ENCODE peak calls at places on chromosomes 1 and 21, in ten cellular contexts. R, E, W, K, O, Z, I, G, B and V are unnamed samples.

GRCh38 chr1:34164510-34165381 is at the start of gene CSMD2:
- DNase-seq in O (no peak), I (no peak), B (peak; percentile 90), W (no peak), E (no peak), G (no peak), K (no peak), R (no peak), Z (no peak), V (no peak)

GRCh38 chr1:210855440-210855839 is 278.5 kb downstream of the KCNH1 start:
- DNase-seq in B (no peak), R (no peak), G (no peak), I (no peak), Z (no peak), E (no peak), W (no peak), O (no peak), K (no peak), V (no peak)

GRCh38 chr1:68116643-68117235 is 66.3 kb upstream of the DIRAS3 start:
- DNase-seq in G (peak; percentile 12), Z (no peak), R (no peak), E (peak; percentile 28), W (peak; percentile 33), K (peak; percentile 36), B (no peak), O (peak; percentile 57), I (peak; percentile 71), V (no peak)

GRCh38 chr1:53485478-53486394 is 26.5 kb downstream of the DMRTB1 start:
- DNase-seq in G (peak; percentile 78), W (peak; percentile 35), B (peak; percentile 93), E (peak; percentile 46), O (peak; percentile 64), R (peak; percentile 81), Z (peak; percentile 18), I (peak; percentile 80), K (peak; percentile 34), V (peak; percentile 24)

GRCh38 chr1:145736191-145736590 is 16.9 kb downstream of the CD160 start:
- DNase-seq in R (no peak), W (no peak), O (no peak), I (no peak), G (no peak), E (no peak), K (no peak), Z (no peak), B (no peak), V (no peak)

GRCh38 chr1:226181996-226182714 is 4.4 kb downstream of the ACBD3 start:
- DNase-seq in B (peak; percentile 81), O (peak; percentile 62), K (no peak), Z (no peak), G (no peak), I (peak; percentile 78), W (no peak), R (no peak), E (peak; percentile 94), V (no peak)

GRCh38 chr1:86753700-86754099 is 49.3 kb downstream of the SH3GLB1 start:
- DNase-seq in I (peak; percentile 61), E (no peak), B (no peak), Z (no peak), O (peak; percentile 65), K (no peak), W (no peak), G (no peak), R (no peak), V (no peak)

GRCh38 chr1:60068393-60069045 is 5.1 kb downstream of the C1orf87 start:
- DNase-seq in I (no peak), K (no peak), G (no peak), W (no peak), B (no peak), E (no peak), O (no peak), R (no peak), Z (no peak), V (no peak)

GRCh38 chr1:167524651-167525050 is 6.3 kb upstream of the CD247 start:
- DNase-seq in B (no peak), G (no peak), O (no peak), E (no peak), W (no peak), I (no peak), R (no peak), Z (no peak), K (no peak), V (no peak)

GRCh38 chr21:33025471-33026298 is at the start of gene OLIG2:
- DNase-seq in W (no peak), I (no peak), E (no peak), G (no peak), Z (no peak), R (no peak), O (no peak), K (no peak), B (no peak), V (no peak)

GRCh38 chr1:54857066-54857660 is 29.8 kb downstream of the DHCR24 start:
- DNase-seq in R (no peak), K (no peak), G (no peak), I (no peak), O (no peak), B (no peak), Z (no peak), W (no peak), E (no peak), V (no peak)

GRCh38 chr1:248791010-248791409 is 34.7 kb downstream of the SH3BP5L start:
- DNase-seq in G (no peak), E (no peak), B (no peak), K (no peak), Z (no peak), R (no peak), I (no peak), W (no peak), O (no peak), V (no peak)

GRCh38 chr1:67572594-67573221 is 112.3 kb upstream of the GADD45A start:
- DNase-seq in G (no peak), W (no peak), O (no peak), K (no peak), B (no peak), E (no peak), R (no peak), I (peak; percentile 8), Z (no peak), V (no peak)

GRCh38 chr1:205563927-205564441 is 59.5 kb downstream of the CDK18 start:
- DNase-seq in I (peak; percentile 62), O (no peak), Z (no peak), K (no peak), E (no peak), W (no peak), G (no peak), B (no peak), R (no peak), V (no peak)

GRCh38 chr1:224173523-224173922 is 9.5 kb upstream of the DEGS1 start:
- DNase-seq in W (no peak), R (no peak), G (no peak), I (peak; percentile 77), O (no peak), Z (no peak), K (no peak), B (no peak), E (no peak), V (no peak)

GRCh38 chr1:158100498-158100897 is 80.2 kb upstream of the CD1D start:
- DNase-seq in R (no peak), Z (no peak), G (no peak), E (no peak), I (no peak), B (no peak), W (no peak), O (no peak), K (no peak), V (no peak)

GRCh38 chr1:84720275-84720780 is 30.1 kb upstream of the SSX2IP start:
- DNase-seq in K (no peak), I (no peak), E (peak; percentile 9), B (no peak), G (no peak), Z (no peak), R (no peak), O (no peak), W (no peak), V (no peak)

GRCh38 chr1:64135501-64136245 is 67.8 kb upstream of the UBE2U start:
- DNase-seq in Z (no peak), W (no peak), I (peak; percentile 54), B (no peak), G (no peak), R (no peak), K (no peak), E (no peak), O (no peak), V (no peak)

GRCh38 chr1:40974945-40975344 is 4.6 kb upstream of the CTPS1 start:
- DNase-seq in Z (no peak), G (no peak), I (no peak), E (no peak), B (no peak), W (no peak), K (no peak), O (no peak), R (no peak), V (no peak)

GRCh38 chr1:21247892-21248715 is 42.2 kb downstream of the ECE1 start:
- DNase-seq in G (no peak), Z (no peak), R (no peak), O (no peak), W (no peak), I (no peak), K (no peak), B (no peak), E (peak; percentile 17), V (no peak)

GRCh38 chr1:39406533-39407478 is 84.6 kb upstream of the BMP8A start:
- DNase-seq in W (no peak), E (no peak), R (no peak), K (no peak), G (no peak), Z (no peak), O (no peak), B (no peak), I (no peak), V (no peak)

GRCh38 chr1:171595324-171595723 is 26.7 kb upstream of the MYOCOS start:
- DNase-seq in Z (no peak), E (no peak), G (no peak), O (no peak), R (no peak), W (no peak), K (no peak), B (no peak), I (no peak), V (no peak)

GRCh38 chr21:46180778-46181391 is 3.4 kb downstream of the SPATC1L start:
- DNase-seq in Z (no peak), G (no peak), K (no peak), B (peak; percentile 73), R (no peak), O (no peak), I (no peak), E (no peak), W (no peak), V (no peak)

GRCh38 chr1:223628233-223628632 is 37.3 kb downstream of the CAPN8 start:
- DNase-seq in I (peak; percentile 37), B (peak; percentile 78), R (peak; percentile 39), O (peak; percentile 59), K (peak; percentile 4), W (peak; percentile 38), E (peak; percentile 6), Z (no peak), G (peak; percentile 34), V (peak; percentile 15)